ENCODE peak calls at places on chromosomes 11 and 22, in nine cellular contexts. Q is caudate nucleus, W is T1000, A is NCI-H748 treated with DMSO at 0.1 percent for 48 hours, H is T-helper 1 cell, Z is nephron progenitor cell, G is GM03348, L is lower leg skin, V is thyroid gland. I is an unnamed sample.

GRCh38 chr11:73872746-73873412 is 3.8 kb downstream of the COA4 start:
- DNase-seq in Q (no peak), W (no peak), A (no peak), H (no peak), Z (no peak), G (no peak), L (no peak), V (no peak), I (no peak)

GRCh38 chr22:27164781-27165503 is 507.6 kb downstream of the MIAT start:
- DNase-seq in Q (no peak), W (no peak), A (no peak), H (no peak), Z (no peak), G (no peak), L (no peak), V (no peak), I (no peak)

GRCh38 chr11:110159491-110159890 is 66.3 kb downstream of the ZC3H12C start:
- DNase-seq in Q (no peak), W (no peak), A (no peak), H (no peak), Z (no peak), G (no peak), L (no peak), V (no peak), I (no peak)

GRCh38 chr11:6127881-6128280 is 20.4 kb downstream of the OR56B4 start:
- DNase-seq in Q (no peak), W (no peak), A (no peak), H (no peak), Z (no peak), G (no peak), L (no peak), V (no peak), I (no peak)

GRCh38 chr22:17783317-17783716 is 9.0 kb upstream of the BID start:
- DNase-seq in Q (no peak), W (no peak), A (no peak), H (no peak), Z (no peak), G (no peak), L (no peak), V (no peak), I (no peak)

GRCh38 chr11:88447285-88447684 is 109.7 kb upstream of the CTSC start:
- DNase-seq in Q (no peak), W (no peak), A (no peak), H (no peak), Z (no peak), G (no peak), L (no peak), V (no peak), I (no peak)

GRCh38 chr11:103845331-103845730 is 191.1 kb upstream of the DDI1 start:
- DNase-seq in Q (no peak), W (no peak), A (no peak), H (no peak), Z (no peak), G (no peak), L (no peak), V (no peak), I (no peak)

GRCh38 chr22:19890502-19891349 is 36.1 kb upstream of the GNB1L start:
- DNase-seq in Q (no peak), W (no peak), A (no peak), H (no peak), Z (no peak), G (no peak), L (no peak), V (no peak), I (no peak)

GRCh38 chr11:10777393-10777793 is 26.3 kb downstream of the CTR9 start:
- DNase-seq in Q (no peak), W (no peak), A (no peak), H (no peak), Z (no peak), G (no peak), L (no peak), V (no peak), I (no peak)

GRCh38 chr11:13462311-13462927 is 603 bp downstream of the BTBD10 start:
- DNase-seq in Q (peak), W (peak), A (peak), H (peak), Z (peak), G (peak), L (peak), V (peak), I (peak)

GRCh38 chr11:62556872-62557631 is 10.4 kb upstream of the AHNAK start:
- DNase-seq in Q (no peak), W (no peak), A (no peak), H (no peak), Z (no peak), G (no peak), L (no peak), V (no peak), I (no peak)

GRCh38 chr22:39496131-39496838 is 5.8 kb upstream of the MIEF1 start:
- DNase-seq in Q (peak), W (no peak), A (peak), H (no peak), Z (peak), G (peak), L (peak), V (peak), I (peak)

GRCh38 chr11:86577663-86578636 is 94.5 kb downstream of the ME3 start:
- DNase-seq in Q (no peak), W (peak), A (no peak), H (no peak), Z (no peak), G (peak), L (peak), V (peak), I (no peak)

GRCh38 chr11:86954288-86955110 is 696 bp downstream of the FZD4 start:
- DNase-seq in Q (no peak), W (no peak), A (no peak), H (no peak), Z (peak), G (peak), L (peak), V (peak), I (peak)

GRCh38 chr11:104462346-104462745 is 298.4 kb upstream of the PDGFD start:
- DNase-seq in Q (no peak), W (no peak), A (no peak), H (no peak), Z (no peak), G (no peak), L (peak), V (no peak), I (no peak)